ENCODE peak calls at places on chromosome 20, in four cellular contexts. O, Q, I and U are unnamed samples.
A peak's percentile ranks its signal among the peaks of the same experiment; 100 is the strongest.

GRCh38 chr20:17896771-17897369 is 71.7 kb downstream of the SNX5 start:
- DNase-seq in Q (no peak), I (no peak), O (no peak), U (no peak)

GRCh38 chr20:35539756-35540212 is 2.1 kb upstream of the ERGIC3 start:
- DNase-seq in Q (no peak), I (no peak), O (peak; percentile 87), U (no peak)

GRCh38 chr20:12175538-12175937 is 257.8 kb downstream of the BTBD3 start:
- DNase-seq in Q (no peak), I (no peak), O (no peak), U (no peak)

GRCh38 chr20:24991897-24992419 is 593 bp downstream of the APMAP start:
- DNase-seq in O (peak; percentile 54), Q (no peak), I (no peak), U (no peak)

GRCh38 chr20:42430525-42431046 is 759.1 kb downstream of the PTPRT start:
- DNase-seq in I (no peak), O (no peak), Q (no peak), U (no peak)

GRCh38 chr20:53884859-53885654 is 185.3 kb downstream of the BCAS1 start:
- DNase-seq in O (no peak), I (no peak), Q (no peak), U (no peak)

GRCh38 chr20:34495928-34496327 is 20.3 kb upstream of the DYNLRB1 start:
- DNase-seq in I (no peak), Q (no peak), O (no peak), U (no peak)

GRCh38 chr20:4546342-4546741 is 175.4 kb upstream of the PRND start:
- DNase-seq in I (no peak), Q (no peak), O (no peak), U (no peak)

GRCh38 chr20:25699914-25700313 is 3.3 kb upstream of the ZNF337 start:
- DNase-seq in Q (no peak), O (no peak), I (no peak), U (no peak)

GRCh38 chr20:9627219-9627618 is 112.8 kb downstream of the LAMP5 start:
- DNase-seq in I (no peak), Q (no peak), O (no peak), U (no peak)

GRCh38 chr20:35992713-35993335 is 24.4 kb downstream of the CNBD2 start:
- DNase-seq in O (peak; percentile 75), Q (peak; percentile 49), I (no peak), U (peak; percentile 59)

GRCh38 chr20:7980332-7981046 is 39.1 kb downstream of the TMX4 start:
- DNase-seq in Q (peak; percentile 23), I (no peak), O (peak; percentile 66), U (peak; percentile 2)

GRCh38 chr20:55953201-55953600 is 52.1 kb downstream of the CBLN4 start:
- DNase-seq in Q (no peak), O (no peak), I (peak; percentile 40), U (no peak)

GRCh38 chr20:4787069-4787468 is 65.4 kb downstream of the PRND start:
- DNase-seq in I (no peak), O (no peak), Q (no peak), U (no peak)

GRCh38 chr20:14883324-14883723 is 545.9 kb upstream of the FLRT3 start:
- DNase-seq in I (no peak), O (no peak), Q (no peak), U (no peak)

GRCh38 chr20:48760403-48760889 is 67.4 kb downstream of the PREX1 start:
- DNase-seq in I (no peak), Q (no peak), O (no peak), U (no peak)

GRCh38 chr20:1357921-1358671 is 29.2 kb upstream of the SDCBP2 start:
- DNase-seq in Q (no peak), I (no peak), O (no peak), U (no peak)

GRCh38 chr20:44720994-44721784 is 6.0 kb downstream of the CCN5 start:
- DNase-seq in O (no peak), Q (peak; percentile 37), I (no peak), U (peak; percentile 86)

GRCh38 chr20:48723308-48724264 is 104.2 kb downstream of the PREX1 start:
- DNase-seq in O (peak; percentile 34), I (no peak), Q (no peak), U (no peak)

GRCh38 chr20:62141397-62142251 is 1.6 kb downstream of the PSMA7 start:
- DNase-seq in Q (no peak), I (no peak), O (peak; percentile 59), U (peak; percentile 63)
- H3K4me3 ChIP-seq in Q (peak overlapping the region; percentile 65), I (peak overlapping the region; percentile 70), O (peak overlapping the region; percentile 96), U (peak overlapping the region; percentile 98)

DNA sequence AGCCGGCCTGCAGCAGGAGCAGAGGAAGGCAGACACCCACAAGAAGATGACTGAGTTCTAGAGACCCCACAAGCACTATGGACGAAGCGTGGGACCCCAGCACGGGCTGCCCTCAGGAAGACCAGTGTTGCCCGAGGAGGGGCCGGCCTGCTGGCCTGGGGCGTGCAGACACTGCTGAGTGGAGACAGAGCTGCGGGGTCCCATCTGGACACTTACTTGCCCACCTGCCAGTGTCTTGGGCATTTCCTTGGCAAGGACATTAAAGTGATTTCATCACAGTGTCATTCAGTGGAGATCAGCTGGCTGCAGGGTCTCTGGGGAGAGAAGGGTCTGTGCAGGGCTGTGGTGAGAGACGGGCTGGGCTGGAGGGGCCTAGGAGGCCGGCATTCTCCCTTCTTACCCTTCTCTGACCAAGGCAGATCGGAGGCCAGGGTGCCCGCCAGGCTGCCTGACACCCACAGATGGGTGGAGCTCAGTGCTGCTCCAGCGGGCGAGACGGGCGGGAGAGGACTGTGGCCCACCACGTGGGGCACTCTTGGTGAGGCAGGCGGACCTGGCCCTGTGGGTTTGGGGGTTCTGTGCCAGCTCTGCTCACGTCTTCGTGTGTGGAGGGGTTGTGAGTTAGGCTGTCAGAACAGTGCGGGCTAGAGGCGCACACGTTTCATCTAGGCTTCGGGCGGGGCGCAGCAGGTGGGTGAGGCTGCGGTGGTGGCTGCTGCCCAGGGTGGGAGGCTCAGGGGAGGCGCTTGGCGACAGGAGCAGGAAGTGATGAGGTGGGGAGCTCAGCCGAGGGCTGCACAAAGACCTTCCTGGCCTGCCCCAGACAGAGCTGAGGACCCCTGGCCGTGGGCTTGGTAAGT is at the start of gene LIME1:
- DNase-seq in O (peak; percentile 14), I (no peak), Q (no peak), U (peak; percentile 28)
- H3K27ac ChIP-seq in O (no peak within 1 kb of the TSS), I (no peak within 1 kb of the TSS), Q (peak within 1 kb of the TSS; percentile 84), U (no peak within 1 kb of the TSS)

DNA sequence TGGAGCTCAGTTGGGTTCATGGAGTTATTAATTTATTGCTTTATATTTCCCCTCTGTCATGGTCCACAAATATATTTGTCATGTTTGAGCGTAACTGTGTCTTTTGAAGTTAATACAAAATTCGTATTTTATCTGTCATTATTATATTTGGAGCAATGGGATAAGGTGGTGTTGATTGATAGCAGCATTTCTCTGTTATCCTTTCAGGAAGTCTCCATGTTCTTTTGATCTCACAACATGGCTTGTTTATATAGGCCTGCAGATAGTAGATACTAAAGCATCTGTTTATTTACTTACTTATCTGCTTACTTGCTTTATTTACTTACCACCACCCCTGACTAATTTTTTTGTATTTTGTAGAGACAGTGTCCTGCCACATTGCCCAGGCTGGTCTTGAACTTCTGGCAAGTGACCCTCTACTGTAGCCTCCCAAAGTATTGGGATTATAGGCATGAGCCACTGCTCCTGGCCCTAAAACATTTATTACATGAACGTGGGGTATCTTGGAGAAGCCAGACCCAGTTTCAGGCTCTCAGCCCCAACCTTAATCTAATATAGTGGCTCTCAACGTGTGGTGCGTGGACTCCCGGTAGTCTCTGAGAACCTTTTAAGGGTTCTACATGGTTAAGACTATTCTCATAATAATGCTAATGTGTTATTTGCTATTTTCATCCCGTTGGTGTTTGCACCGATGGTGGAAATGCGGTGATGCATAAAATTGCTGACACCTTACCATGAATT is 104.2 kb downstream of the NCOA3 start:
- DNase-seq in Q (no peak), O (no peak), I (no peak), U (no peak)
- H3K79me2 ChIP-seq in Q (no peaks in the 10 kb centered on the region), O (peaks cover 45% of the 10 kb centered on the region), I (peaks cover 21% of the 10 kb centered on the region), U (peaks cover 93% of the 10 kb centered on the region)

GRCh38 chr20:10667560-10668167 is 6.1 kb downstream of the JAG1 start:
- DNase-seq in Q (no peak), O (no peak), I (no peak), U (no peak)
- H3K4me3 ChIP-seq in Q (no peak overlapping the region), O (no peak overlapping the region), I (peak overlapping the region; percentile 3), U (no peak overlapping the region)

DNA sequence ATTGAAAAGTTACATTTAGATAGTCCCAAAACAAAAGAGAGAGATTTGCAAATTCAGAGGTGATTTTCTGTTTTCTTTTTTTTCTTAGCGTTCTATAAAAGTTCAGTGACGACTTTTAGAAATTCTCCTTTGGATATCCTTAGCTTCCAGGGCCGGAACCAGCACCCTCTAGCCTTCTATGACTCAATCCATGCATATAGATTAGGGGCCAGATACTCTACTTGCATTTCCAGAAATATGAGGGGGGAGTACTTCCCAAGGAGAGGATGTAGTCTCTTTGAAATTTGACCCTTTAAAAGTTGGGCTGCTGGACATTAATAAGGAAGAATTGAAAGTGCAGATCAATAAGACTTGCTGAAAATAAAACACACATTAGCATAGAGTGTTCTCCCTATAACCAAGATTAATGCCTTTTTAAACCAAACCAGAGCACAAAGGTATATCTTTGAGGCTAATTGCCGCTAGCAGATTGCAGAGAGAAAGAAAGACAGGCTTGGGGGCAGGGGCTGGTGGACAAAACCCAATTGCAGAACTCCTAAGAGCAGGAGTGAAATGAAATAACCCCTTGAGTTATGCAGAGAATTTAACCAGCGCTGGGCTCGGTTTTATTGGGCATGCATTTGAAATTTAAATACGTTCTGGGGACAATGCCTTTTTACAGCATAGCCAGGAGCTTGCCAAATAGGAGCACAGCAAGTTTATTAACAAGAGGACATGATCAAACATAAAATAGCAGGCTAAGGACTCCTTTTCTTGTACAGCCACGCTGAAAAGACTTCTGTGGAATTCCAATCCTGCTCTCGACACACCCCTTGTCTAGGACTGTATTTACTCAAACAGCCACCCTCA is 108.1 kb upstream of the SALL4 start:
- DNase-seq in I (no peak), Q (no peak), O (peak; percentile 16), U (peak; percentile 88)
- H3K27ac ChIP-seq in I (no peak overlapping the region), Q (no peak overlapping the region), O (peak overlapping the region; percentile 28), U (peak overlapping the region; percentile 78)

GRCh38 chr20:32731882-32732266 is 11.4 kb downstream of the COMMD7 start:
- DNase-seq in Q (no peak), O (peak; percentile 73), I (no peak), U (peak; percentile 32)

DNA sequence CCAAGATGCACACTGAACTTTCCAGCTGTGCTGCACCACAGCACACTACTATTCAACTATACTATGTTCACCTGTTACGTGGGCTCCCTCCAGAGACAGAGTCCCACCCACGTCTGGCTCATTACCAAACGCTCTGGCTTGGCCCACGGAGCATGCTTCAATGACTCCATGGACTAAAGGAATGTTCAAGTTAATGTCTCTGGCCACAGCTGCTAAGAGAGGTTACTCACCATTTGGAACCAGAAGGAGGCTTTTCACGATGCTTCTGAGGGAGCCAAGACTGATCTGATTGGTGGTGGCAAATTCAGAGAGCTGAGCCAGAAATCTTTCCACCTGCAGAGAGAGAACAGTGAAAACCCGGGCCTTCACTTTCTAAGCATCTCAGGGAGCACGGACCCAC is 15.6 kb downstream of the COMMD7 start:
- DNase-seq in O (no peak), Q (no peak), I (no peak), U (no peak)
- H3K79me2 ChIP-seq in O (peaks cover 22% of the 10 kb centered on the region), Q (no peaks in the 10 kb centered on the region), I (no peaks in the 10 kb centered on the region), U (peaks cover 7% of the 10 kb centered on the region)

GRCh38 chr20:58388028-58388601 is 914 bp upstream of the VAPB start:
- DNase-seq in O (no peak), Q (no peak), I (no peak), U (no peak)
- H3K4me3 ChIP-seq in O (peak overlapping the region; percentile 18), Q (peak overlapping the region; percentile 29), I (no peak overlapping the region), U (peak overlapping the region; percentile 61)

GRCh38 chr20:50098259-50098658 is 14.7 kb downstream of the UBE2V1 start:
- DNase-seq in O (no peak), I (no peak), Q (no peak), U (no peak)
- H3K27ac ChIP-seq in O (no peak overlapping the region), I (no peak overlapping the region), Q (no peak overlapping the region), U (no peak overlapping the region)